ENCODE peak calls at places on chromosome 1, in four cellular contexts. S is fibroblast of lung, H is tibial nerve, N is gastrocnemius medialis. J is an unnamed sample.

GRCh38 chr1:84758968-84759491 is 68.8 kb upstream of the SSX2IP start:
- DNase-seq in H (peak), S (peak), N (no peak), J (peak)

GRCh38 chr1:9960705-9961562 is 17.7 kb downstream of the NMNAT1 start:
- DNase-seq in N (no peak), S (peak), H (no peak), J (no peak)

GRCh38 chr1:31944205-31945089 is 6.3 kb upstream of the PTP4A2 start:
- DNase-seq in N (peak), S (peak), H (peak), J (peak)

GRCh38 chr1:151905070-151905442 is 4.3 kb downstream of the THEM4 start:
- DNase-seq in N (no peak), H (no peak), S (no peak), J (no peak)

GRCh38 chr1:98388431-98388830 is 273.1 kb upstream of the SNX7 start:
- DNase-seq in N (no peak), S (peak), H (peak), J (peak)

GRCh38 chr1:58568271-58568860 is 8.7 kb downstream of the TACSTD2 start:
- DNase-seq in N (no peak), H (no peak), S (no peak), J (no peak)

GRCh38 chr1:183235503-183235902 is 49.4 kb downstream of the LAMC2 start:
- DNase-seq in S (no peak), N (no peak), H (no peak), J (no peak)

GRCh38 chr1:220824031-220824989 is 37.6 kb downstream of the MTARC1 start:
- DNase-seq in N (no peak), H (no peak), S (peak), J (no peak)

GRCh38 chr1:212082765-212083406 is 47.3 kb downstream of the DTL start:
- DNase-seq in N (no peak), S (no peak), H (no peak), J (no peak)

GRCh38 chr1:10514490-10515235 is 39.9 kb downstream of the PEX14 start:
- DNase-seq in S (peak), H (no peak), N (no peak), J (no peak)

DNA sequence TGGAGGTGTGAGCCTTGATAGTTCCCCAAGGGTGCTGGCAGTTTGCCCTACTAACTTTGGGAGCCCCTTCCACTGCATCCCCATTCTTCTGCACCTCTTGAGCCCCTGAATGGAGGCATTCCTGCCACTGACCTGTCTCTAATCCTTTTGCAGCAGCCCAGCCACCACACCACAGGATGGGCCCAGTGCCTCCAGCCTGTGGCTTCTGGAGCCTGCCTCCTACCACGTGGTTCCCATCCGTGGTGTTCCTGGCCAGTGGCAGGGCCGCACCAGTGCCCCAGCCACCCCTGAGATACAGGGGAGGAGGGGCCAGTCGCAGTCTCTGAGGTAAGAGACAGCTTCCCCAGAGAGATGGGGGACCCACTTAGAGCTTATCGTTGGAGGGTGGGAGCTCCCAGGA is 14.4 kb downstream of the INAVA start:
- DNase-seq in S (no peak), H (no peak), N (no peak), J (no peak)
- TF ChIP-seq CTCF in S (no peak), H (no peak), N (no peak), J (no peak)

GRCh38 chr1:6490181-6491075 is 1.0 kb downstream of the PLEKHG5 start:
- DNase-seq in N (no peak), H (no peak), S (peak), J (no peak)
- H3K27ac ChIP-seq in N (peak), H (no peak), S (peak), J (no peak)

GRCh38 chr1:67686272-67687197 is 1.5 kb downstream of the GADD45A start:
- DNase-seq in S (peak), N (peak), H (peak), J (peak)
- H3K4me3 ChIP-seq in S (peak), N (peak), H (peak), J (peak)

DNA sequence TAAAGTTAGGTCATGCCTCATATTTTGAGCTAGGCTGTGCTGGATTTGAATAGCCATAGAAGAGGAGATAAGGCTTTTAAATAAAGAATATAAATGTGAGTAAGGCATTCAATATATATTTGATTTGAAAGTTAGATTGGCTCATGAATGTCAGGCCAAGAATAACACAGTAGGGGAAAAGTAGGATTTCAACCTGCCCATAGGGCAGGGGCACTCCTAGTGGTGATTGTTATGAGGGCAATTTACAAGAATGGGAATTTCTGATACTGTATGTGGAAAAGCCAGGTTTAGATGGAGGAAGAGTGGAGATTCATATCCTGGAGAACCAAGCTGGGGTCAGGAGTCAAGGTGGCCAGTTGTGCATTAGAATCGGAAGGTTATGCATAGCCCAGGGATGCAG is 74.9 kb downstream of the DNAH14 start:
- DNase-seq in H (no peak), N (no peak), S (no peak), J (no peak)
- TF ChIP-seq CTCF in H (no peak), N (no peak), S (no peak), J (no peak)

J was measured in tibial artery.